ENCODE peak calls at places on chromosome 1, in five cellular contexts. X, W, Q, G and T are unnamed samples.

GRCh38 chr1:47211796-47212269 is 20.2 kb downstream of the TAL1 start:
- DNase-seq in X (no peak), G (no peak), W (no peak), Q (no peak), T (no peak)

GRCh38 chr1:179550753-179551682 is 24.7 kb downstream of the NPHS2 start:
- DNase-seq in W (no peak), G (peak; percentile 14), X (no peak), Q (no peak), T (no peak)

GRCh38 chr1:52360595-52360968 is 5.4 kb downstream of the CC2D1B start:
- DNase-seq in G (no peak), W (no peak), X (no peak), Q (no peak), T (no peak)

GRCh38 chr1:153483776-153484175 is 23.3 kb upstream of the S100A7 start:
- DNase-seq in Q (no peak), X (peak; percentile 61), G (no peak), W (peak; percentile 60), T (no peak)

GRCh38 chr1:227904541-227905335 is 43.0 kb downstream of the WNT9A start:
- DNase-seq in G (no peak), W (no peak), Q (no peak), X (no peak), T (peak; percentile 62)

GRCh38 chr1:103516693-103517092 is 8.8 kb upstream of the RNPC3 start:
- DNase-seq in Q (no peak), W (no peak), G (no peak), X (no peak), T (no peak)

GRCh38 chr1:243944429-243945160 is 94.6 kb upstream of the AKT3 start:
- DNase-seq in Q (no peak), G (no peak), W (peak; percentile 67), X (no peak), T (no peak)

GRCh38 chr1:12617511-12617900 is 504 bp downstream of the DHRS3 start:
- DNase-seq in X (no peak), Q (peak; percentile 47), G (no peak), W (no peak), T (no peak)

GRCh38 chr1:25989440-25989839 is 8.4 kb downstream of the PAFAH2 start:
- DNase-seq in W (no peak), Q (no peak), G (no peak), X (no peak), T (no peak)

GRCh38 chr1:37602750-37603694 is 7.3 kb upstream of the GNL2 start:
- DNase-seq in X (no peak), G (peak; percentile 47), W (peak; percentile 43), Q (peak; percentile 8), T (no peak)